ENCODE peak calls at places on chromosomes 7 and 10, in ten cellular contexts. One of them, this sample, is unnamed.

GRCh38 chr10:111656066-111656465 is 527.5 kb downstream of the GPAM start:
- DNase-seq in aorta: no peak
- DNase-seq in esophagus squamous epithelium: no peak
- DNase-seq in H1: no peak
- DNase-seq in SJCRH30: no peak
- DNase-seq in CD4-positive, CD25-positive, alpha-beta regulatory T cell: no peak
- DNase-seq in naive thymus-derived CD4-positive, alpha-beta T cell: no peak
- DNase-seq in sigmoid colon: no peak
- DNase-seq in left ventricle myocardium inferior: no peak
- DNase-seq in Caco-2: no peak
- DNase-seq in this sample: no peak

GRCh38 chr10:102159051-102159597 is 6.9 kb downstream of the NOLC1 start:
- DNase-seq in aorta: peak; percentile 11
- DNase-seq in esophagus squamous epithelium: no peak
- DNase-seq in H1: no peak
- DNase-seq in SJCRH30: no peak
- DNase-seq in CD4-positive, CD25-positive, alpha-beta regulatory T cell: no peak
- DNase-seq in naive thymus-derived CD4-positive, alpha-beta T cell: no peak
- DNase-seq in sigmoid colon: no peak
- DNase-seq in left ventricle myocardium inferior: no peak
- DNase-seq in Caco-2: no peak
- DNase-seq in this sample: no peak

GRCh38 chr10:122471531-122472177 is 10.3 kb downstream of the HTRA1 start:
- DNase-seq in aorta: no peak
- DNase-seq in esophagus squamous epithelium: no peak
- DNase-seq in H1: no peak
- DNase-seq in SJCRH30: no peak
- DNase-seq in CD4-positive, CD25-positive, alpha-beta regulatory T cell: no peak
- DNase-seq in naive thymus-derived CD4-positive, alpha-beta T cell: no peak
- DNase-seq in sigmoid colon: no peak
- DNase-seq in left ventricle myocardium inferior: no peak
- DNase-seq in Caco-2: no peak
- DNase-seq in this sample: no peak

GRCh38 chr7:36487756-36488336 is 98.2 kb downstream of the ANLN start:
- DNase-seq in aorta: no peak
- DNase-seq in esophagus squamous epithelium: no peak
- DNase-seq in H1: no peak
- DNase-seq in SJCRH30: peak; percentile 79
- DNase-seq in CD4-positive, CD25-positive, alpha-beta regulatory T cell: peak; percentile 11
- DNase-seq in naive thymus-derived CD4-positive, alpha-beta T cell: no peak
- DNase-seq in sigmoid colon: no peak
- DNase-seq in left ventricle myocardium inferior: no peak
- DNase-seq in Caco-2: no peak
- DNase-seq in this sample: peak; percentile 30

GRCh38 chr7:21198929-21199328 is 229.0 kb upstream of the SP4 start:
- DNase-seq in aorta: no peak
- DNase-seq in esophagus squamous epithelium: no peak
- DNase-seq in H1: no peak
- DNase-seq in SJCRH30: no peak
- DNase-seq in CD4-positive, CD25-positive, alpha-beta regulatory T cell: no peak
- DNase-seq in naive thymus-derived CD4-positive, alpha-beta T cell: no peak
- DNase-seq in sigmoid colon: no peak
- DNase-seq in left ventricle myocardium inferior: no peak
- DNase-seq in Caco-2: no peak
- DNase-seq in this sample: no peak

GRCh38 chr10:125868372-125868975 is 12.6 kb downstream of the DHX32 start:
- DNase-seq in aorta: no peak
- DNase-seq in esophagus squamous epithelium: no peak
- DNase-seq in H1: no peak
- DNase-seq in SJCRH30: peak; percentile 61
- DNase-seq in CD4-positive, CD25-positive, alpha-beta regulatory T cell: no peak
- DNase-seq in naive thymus-derived CD4-positive, alpha-beta T cell: no peak
- DNase-seq in sigmoid colon: no peak
- DNase-seq in left ventricle myocardium inferior: no peak
- DNase-seq in Caco-2: no peak
- DNase-seq in this sample: peak; percentile 50

GRCh38 chr7:142853739-142854504 is 954 bp upstream of the EPHB6 start:
- DNase-seq in aorta: no peak
- DNase-seq in esophagus squamous epithelium: peak; percentile 57
- DNase-seq in H1: peak; percentile 72
- DNase-seq in SJCRH30: peak; percentile 78
- DNase-seq in CD4-positive, CD25-positive, alpha-beta regulatory T cell: peak; percentile 60
- DNase-seq in naive thymus-derived CD4-positive, alpha-beta T cell: peak; percentile 71
- DNase-seq in sigmoid colon: peak; percentile 82
- DNase-seq in left ventricle myocardium inferior: peak; percentile 63
- DNase-seq in Caco-2: peak; percentile 64
- DNase-seq in this sample: peak; percentile 91

GRCh38 chr7:98372993-98373392 is 27.9 kb downstream of the BAIAP2L1 start:
- DNase-seq in aorta: no peak
- DNase-seq in esophagus squamous epithelium: no peak
- DNase-seq in H1: no peak
- DNase-seq in SJCRH30: peak; percentile 85
- DNase-seq in CD4-positive, CD25-positive, alpha-beta regulatory T cell: no peak
- DNase-seq in naive thymus-derived CD4-positive, alpha-beta T cell: no peak
- DNase-seq in sigmoid colon: no peak
- DNase-seq in left ventricle myocardium inferior: no peak
- DNase-seq in Caco-2: no peak
- DNase-seq in this sample: no peak

GRCh38 chr7:141519623-141520022 is 31.6 kb upstream of the AGK start:
- DNase-seq in aorta: no peak
- DNase-seq in esophagus squamous epithelium: no peak
- DNase-seq in H1: no peak
- DNase-seq in SJCRH30: no peak
- DNase-seq in CD4-positive, CD25-positive, alpha-beta regulatory T cell: no peak
- DNase-seq in naive thymus-derived CD4-positive, alpha-beta T cell: no peak
- DNase-seq in sigmoid colon: no peak
- DNase-seq in left ventricle myocardium inferior: no peak
- DNase-seq in Caco-2: no peak
- DNase-seq in this sample: no peak

GRCh38 chr10:55063817-55064216 is 262.8 kb upstream of the PCDH15 start:
- DNase-seq in aorta: no peak
- DNase-seq in esophagus squamous epithelium: no peak
- DNase-seq in H1: no peak
- DNase-seq in SJCRH30: no peak
- DNase-seq in CD4-positive, CD25-positive, alpha-beta regulatory T cell: no peak
- DNase-seq in naive thymus-derived CD4-positive, alpha-beta T cell: no peak
- DNase-seq in sigmoid colon: no peak
- DNase-seq in left ventricle myocardium inferior: no peak
- DNase-seq in Caco-2: no peak
- DNase-seq in this sample: no peak

GRCh38 chr7:44914992-44915607 is 29.8 kb upstream of the PURB start:
- DNase-seq in aorta: no peak
- DNase-seq in esophagus squamous epithelium: no peak
- DNase-seq in H1: no peak
- DNase-seq in SJCRH30: no peak
- DNase-seq in CD4-positive, CD25-positive, alpha-beta regulatory T cell: peak; percentile 54
- DNase-seq in naive thymus-derived CD4-positive, alpha-beta T cell: peak; percentile 73
- DNase-seq in sigmoid colon: no peak
- DNase-seq in left ventricle myocardium inferior: no peak
- DNase-seq in Caco-2: no peak
- DNase-seq in this sample: no peak

GRCh38 chr10:52720018-52720417 is 52.6 kb downstream of the MBL2 start:
- DNase-seq in aorta: no peak
- DNase-seq in esophagus squamous epithelium: no peak
- DNase-seq in H1: no peak
- DNase-seq in SJCRH30: no peak
- DNase-seq in CD4-positive, CD25-positive, alpha-beta regulatory T cell: no peak
- DNase-seq in naive thymus-derived CD4-positive, alpha-beta T cell: no peak
- DNase-seq in sigmoid colon: no peak
- DNase-seq in left ventricle myocardium inferior: no peak
- DNase-seq in Caco-2: no peak
- DNase-seq in this sample: no peak

GRCh38 chr10:7622969-7623368 is 43.8 kb downstream of the ITIH5 start:
- DNase-seq in aorta: no peak
- DNase-seq in esophagus squamous epithelium: no peak
- DNase-seq in H1: no peak
- DNase-seq in SJCRH30: peak; percentile 13
- DNase-seq in CD4-positive, CD25-positive, alpha-beta regulatory T cell: no peak
- DNase-seq in naive thymus-derived CD4-positive, alpha-beta T cell: no peak
- DNase-seq in sigmoid colon: no peak
- DNase-seq in left ventricle myocardium inferior: no peak
- DNase-seq in Caco-2: no peak
- DNase-seq in this sample: peak; percentile 54

GRCh38 chr10:63798599-63799498 is 277.6 kb downstream of the REEP3 start:
- DNase-seq in aorta: peak; percentile 89
- DNase-seq in esophagus squamous epithelium: no peak
- DNase-seq in H1: no peak
- DNase-seq in SJCRH30: peak; percentile 40
- DNase-seq in CD4-positive, CD25-positive, alpha-beta regulatory T cell: no peak
- DNase-seq in naive thymus-derived CD4-positive, alpha-beta T cell: no peak
- DNase-seq in sigmoid colon: peak; percentile 82
- DNase-seq in left ventricle myocardium inferior: peak; percentile 68
- DNase-seq in Caco-2: no peak
- DNase-seq in this sample: no peak

GRCh38 chr7:136339464-136339863 is 362.3 kb upstream of the MTPN start:
- DNase-seq in aorta: no peak
- DNase-seq in esophagus squamous epithelium: no peak
- DNase-seq in H1: no peak
- DNase-seq in SJCRH30: no peak
- DNase-seq in CD4-positive, CD25-positive, alpha-beta regulatory T cell: no peak
- DNase-seq in naive thymus-derived CD4-positive, alpha-beta T cell: no peak
- DNase-seq in sigmoid colon: no peak
- DNase-seq in left ventricle myocardium inferior: no peak
- DNase-seq in Caco-2: no peak
- DNase-seq in this sample: no peak

DNA sequence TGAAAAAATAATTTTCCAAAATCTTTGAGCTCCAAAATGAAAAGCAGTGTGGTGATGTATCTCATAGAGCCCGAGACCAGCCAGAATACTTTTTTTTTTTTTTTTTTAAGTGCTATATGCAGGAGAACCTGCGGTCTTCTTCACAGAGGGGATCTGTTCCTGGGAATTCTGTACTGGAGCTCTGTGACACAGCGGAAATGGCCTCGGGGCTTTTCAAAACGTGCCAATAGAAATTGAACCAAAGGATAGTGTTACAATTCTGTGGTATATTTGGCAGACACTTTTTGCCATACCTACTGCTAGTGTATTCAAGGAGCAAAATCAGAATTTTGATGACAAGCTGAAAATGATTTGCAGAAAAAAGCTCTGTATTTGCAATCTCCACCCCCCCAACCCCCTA is 1429.3 kb upstream of the LRRTM3 start:
- DNase-seq in aorta: no peak
- DNase-seq in esophagus squamous epithelium: no peak
- DNase-seq in H1: no peak
- DNase-seq in SJCRH30: peak; percentile 49
- DNase-seq in CD4-positive, CD25-positive, alpha-beta regulatory T cell: no peak
- DNase-seq in naive thymus-derived CD4-positive, alpha-beta T cell: no peak
- DNase-seq in sigmoid colon: no peak
- DNase-seq in left ventricle myocardium inferior: no peak
- DNase-seq in Caco-2: no peak
- DNase-seq in this sample: no peak
- H3K4me3 ChIP-seq in aorta: no peak overlapping the region
- H3K4me3 ChIP-seq in esophagus squamous epithelium: no peak overlapping the region
- H3K4me3 ChIP-seq in H1: no peak overlapping the region
- H3K4me3 ChIP-seq in SJCRH30: no peak overlapping the region
- H3K4me3 ChIP-seq in CD4-positive, CD25-positive, alpha-beta regulatory T cell: no peak overlapping the region
- H3K4me3 ChIP-seq in naive thymus-derived CD4-positive, alpha-beta T cell: no peak overlapping the region
- H3K4me3 ChIP-seq in sigmoid colon: no peak overlapping the region
- H3K4me3 ChIP-seq in left ventricle myocardium inferior: no peak overlapping the region
- H3K4me3 ChIP-seq in Caco-2: no peak overlapping the region
- H3K4me3 ChIP-seq in this sample: no peak overlapping the region

DNA sequence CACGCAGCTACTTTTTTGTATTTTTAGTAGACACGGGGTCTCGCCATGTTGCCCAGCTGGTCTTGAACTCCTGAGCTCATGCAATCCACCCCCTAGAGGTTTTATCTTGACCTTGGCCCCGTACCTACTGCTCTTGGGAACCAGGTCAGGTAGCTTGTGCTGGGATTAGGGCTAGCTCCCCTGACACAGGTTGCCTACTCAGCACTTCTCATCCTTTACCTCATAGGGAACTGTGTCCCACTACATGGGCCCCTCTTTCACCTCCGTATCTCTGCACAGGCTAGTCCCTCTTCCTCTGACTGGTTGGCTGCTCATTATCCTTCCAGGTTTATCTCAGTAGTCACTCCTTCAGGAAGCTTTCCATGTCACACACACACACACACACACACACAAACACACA is 58.0 kb upstream of the ITPRID1 start:
- DNase-seq in aorta: no peak
- DNase-seq in esophagus squamous epithelium: no peak
- DNase-seq in H1: no peak
- DNase-seq in SJCRH30: no peak
- DNase-seq in CD4-positive, CD25-positive, alpha-beta regulatory T cell: no peak
- DNase-seq in naive thymus-derived CD4-positive, alpha-beta T cell: no peak
- DNase-seq in sigmoid colon: no peak
- DNase-seq in left ventricle myocardium inferior: no peak
- DNase-seq in Caco-2: no peak
- DNase-seq in this sample: no peak
- H3K27me3 ChIP-seq in aorta: no peaks in the 10 kb centered on the region
- H3K27me3 ChIP-seq in esophagus squamous epithelium: no peaks in the 10 kb centered on the region
- H3K27me3 ChIP-seq in H1: peaks cover 11% of the 10 kb centered on the region
- H3K27me3 ChIP-seq in SJCRH30: peaks cover 7% of the 10 kb centered on the region
- H3K27me3 ChIP-seq in CD4-positive, CD25-positive, alpha-beta regulatory T cell: no peaks in the 10 kb centered on the region
- H3K27me3 ChIP-seq in naive thymus-derived CD4-positive, alpha-beta T cell: no peaks in the 10 kb centered on the region
- H3K27me3 ChIP-seq in sigmoid colon: no peaks in the 10 kb centered on the region
- H3K27me3 ChIP-seq in left ventricle myocardium inferior: peaks cover 65% of the 10 kb centered on the region
- H3K27me3 ChIP-seq in Caco-2: no peaks in the 10 kb centered on the region
- H3K27me3 ChIP-seq in this sample: peaks cover 53% of the 10 kb centered on the region

DNA sequence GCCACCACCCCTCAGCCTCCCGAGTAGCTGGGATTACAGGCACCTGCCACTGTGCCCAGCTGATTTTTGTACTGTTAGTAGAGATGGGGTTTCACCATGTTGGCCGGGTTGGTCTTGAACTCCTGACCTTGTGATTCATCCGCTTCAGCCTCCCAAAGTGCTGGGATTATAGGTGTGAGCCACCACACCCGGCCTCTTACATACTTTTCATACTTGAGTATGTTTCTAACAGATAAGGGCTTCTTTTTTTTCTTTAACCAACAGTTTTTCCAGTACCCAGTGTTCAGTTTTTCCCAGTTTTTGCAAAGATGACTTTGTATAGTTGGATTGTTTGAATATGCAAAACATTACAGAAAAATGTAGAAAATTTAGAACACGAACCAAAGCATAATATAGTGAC is 7.7 kb downstream of the EIF4H start:
- DNase-seq in aorta: no peak
- DNase-seq in esophagus squamous epithelium: no peak
- DNase-seq in H1: no peak
- DNase-seq in SJCRH30: no peak
- DNase-seq in CD4-positive, CD25-positive, alpha-beta regulatory T cell: no peak
- DNase-seq in naive thymus-derived CD4-positive, alpha-beta T cell: no peak
- DNase-seq in sigmoid colon: no peak
- DNase-seq in left ventricle myocardium inferior: no peak
- DNase-seq in Caco-2: no peak
- DNase-seq in this sample: no peak
- H3K36me3 ChIP-seq in aorta: no peaks in the 10 kb centered on the region
- H3K36me3 ChIP-seq in esophagus squamous epithelium: no peaks in the 10 kb centered on the region
- H3K36me3 ChIP-seq in H1: peaks cover 4% of the 10 kb centered on the region
- H3K36me3 ChIP-seq in SJCRH30: peaks cover 68% of the 10 kb centered on the region
- H3K36me3 ChIP-seq in CD4-positive, CD25-positive, alpha-beta regulatory T cell: peaks cover 33% of the 10 kb centered on the region
- H3K36me3 ChIP-seq in naive thymus-derived CD4-positive, alpha-beta T cell: peaks cover 9% of the 10 kb centered on the region
- H3K36me3 ChIP-seq in sigmoid colon: peaks cover 6% of the 10 kb centered on the region
- H3K36me3 ChIP-seq in left ventricle myocardium inferior: peaks cover 13% of the 10 kb centered on the region
- H3K36me3 ChIP-seq in Caco-2: peaks cover 2% of the 10 kb centered on the region
- H3K36me3 ChIP-seq in this sample: peaks cover 7% of the 10 kb centered on the region

DNA sequence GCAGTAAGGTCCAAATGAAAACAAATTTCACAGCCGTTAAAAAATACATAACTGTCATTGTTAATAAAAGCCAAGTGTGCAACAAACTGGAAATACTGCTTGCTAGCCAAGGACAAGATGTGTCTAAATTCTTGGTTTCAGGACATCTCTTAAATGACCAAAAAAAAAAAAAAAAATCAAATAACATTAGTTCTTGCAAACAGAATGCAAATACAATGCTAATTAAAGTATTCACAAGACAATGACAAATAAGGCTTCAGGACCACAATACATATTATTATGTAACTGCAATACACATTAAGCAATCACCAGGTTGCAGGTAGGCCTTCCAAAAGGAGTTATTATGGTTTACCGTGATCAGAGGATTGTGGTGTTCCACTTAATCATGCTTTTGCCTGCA is 3.6 kb downstream of the ARHGAP21 start:
- DNase-seq in aorta: no peak
- DNase-seq in esophagus squamous epithelium: no peak
- DNase-seq in H1: no peak
- DNase-seq in SJCRH30: no peak
- DNase-seq in CD4-positive, CD25-positive, alpha-beta regulatory T cell: no peak
- DNase-seq in naive thymus-derived CD4-positive, alpha-beta T cell: no peak
- DNase-seq in sigmoid colon: no peak
- DNase-seq in left ventricle myocardium inferior: no peak
- DNase-seq in Caco-2: no peak
- DNase-seq in this sample: no peak
- H3K4me3 ChIP-seq in aorta: peak overlapping the region; percentile 59
- H3K4me3 ChIP-seq in esophagus squamous epithelium: peak overlapping the region; percentile 81
- H3K4me3 ChIP-seq in H1: peak overlapping the region; percentile 96
- H3K4me3 ChIP-seq in SJCRH30: no peak overlapping the region
- H3K4me3 ChIP-seq in CD4-positive, CD25-positive, alpha-beta regulatory T cell: peak overlapping the region; percentile 10
- H3K4me3 ChIP-seq in naive thymus-derived CD4-positive, alpha-beta T cell: no peak overlapping the region
- H3K4me3 ChIP-seq in sigmoid colon: peak overlapping the region; percentile 92
- H3K4me3 ChIP-seq in left ventricle myocardium inferior: peak overlapping the region; percentile 93
- H3K4me3 ChIP-seq in Caco-2: peak overlapping the region; percentile 64
- H3K4me3 ChIP-seq in this sample: peak overlapping the region; percentile 65

This sample was measured in H7.